ENCODE peak calls at places on chromosomes 6 and 20, in ten cellular contexts. C is T-helper 2 cell; N is AG10803; K is esophagus squamous epithelium; M is activated T-helper 1 cell treated with anti-CD3 and anti-CD28 coated beads, Interleukin-2, amount 50 U/mL, for 16 hours; T is stimulated activated CD4-positive, alpha-beta T cell treated with anti-CD3 and anti-CD28 coated beads, Interleukin-1b, Interleukin-23, amount 100 ng/mL, for 1 hour; Z is T-helper 9 cell; S is activated CD8-positive, alpha-beta memory T cell treated with anti-CD3 and anti-CD28 coated beads for 4 hours; E is stimulated activated effector memory CD8-positive, alpha-beta T cell treated with anti-CD3 and anti-CD28 coated beads, Interleukin-12 subunit alpha, Interleukin-12 subunit beta, amount 100 ng/mL, for 72 hours; X is NCI-H1092. J is an unnamed sample.

GRCh38 chr20:53387983-53388675 is 205.5 kb downstream of the ZNF217 start:
- DNase-seq in E (no peak), Z (no peak), M (no peak), X (no peak), T (no peak), C (peak), S (peak), N (no peak), K (no peak), J (no peak)

GRCh38 chr6:131213501-131213990 is 78.3 kb downstream of the AKAP7 start:
- DNase-seq in E (no peak), K (no peak), M (no peak), N (peak), C (no peak), X (no peak), T (no peak), S (no peak), Z (no peak), J (no peak)

GRCh38 chr6:112603726-112604125 is 256.6 kb downstream of the RFPL4B start:
- DNase-seq in Z (no peak), K (no peak), X (no peak), M (no peak), T (no peak), N (peak), C (no peak), S (no peak), E (no peak), J (no peak)

GRCh38 chr20:40953856-40954255 is 74.8 kb upstream of the TOP1 start:
- DNase-seq in T (no peak), Z (no peak), S (no peak), K (no peak), X (no peak), M (no peak), E (no peak), N (peak), C (no peak), J (no peak)

GRCh38 chr20:37220796-37221195 is 40.8 kb downstream of the GHRH start:
- DNase-seq in Z (no peak), S (no peak), E (no peak), C (no peak), N (peak), M (no peak), T (no peak), X (no peak), K (no peak), J (no peak)

GRCh38 chr6:116370717-116371383 is at the start of gene DSE:
- DNase-seq in C (peak), N (peak), K (no peak), E (peak), M (peak), T (peak), S (peak), Z (peak), X (no peak), J (peak)

GRCh38 chr6:139250296-139251274 is 41.2 kb downstream of the TXLNB start:
- DNase-seq in T (peak), Z (peak), S (peak), K (no peak), E (peak), M (no peak), N (peak), C (peak), X (no peak), J (peak)

GRCh38 chr6:5989141-5989723 is 17.5 kb downstream of the NRN1 start:
- DNase-seq in T (no peak), N (peak), S (no peak), X (no peak), K (no peak), E (no peak), Z (no peak), C (no peak), M (no peak), J (no peak)

GRCh38 chr6:17714879-17715860 is 8.4 kb upstream of the NUP153 start:
- DNase-seq in T (no peak), M (no peak), E (peak), C (no peak), K (no peak), N (peak), S (no peak), Z (no peak), X (no peak), J (no peak)

GRCh38 chr6:81859884-81860283 is 107.4 kb upstream of the TENT5A start:
- DNase-seq in Z (no peak), C (no peak), X (no peak), M (no peak), K (no peak), S (no peak), N (no peak), T (no peak), E (no peak), J (no peak)

GRCh38 chr20:8033447-8033846 is 13.9 kb upstream of the TMX4 start:
- DNase-seq in Z (no peak), C (no peak), N (no peak), X (no peak), K (no peak), M (no peak), E (no peak), S (no peak), T (no peak), J (no peak)

GRCh38 chr20:58482416-58482815 is 32.8 kb downstream of the APCDD1L start:
- DNase-seq in X (no peak), K (no peak), S (no peak), C (no peak), N (peak), Z (no peak), E (no peak), M (no peak), T (no peak), J (no peak)

GRCh38 chr6:3850451-3851203 is 1.5 kb downstream of the FAM50B start:
- DNase-seq in X (no peak), M (peak), T (no peak), E (peak), S (no peak), C (peak), N (no peak), Z (no peak), K (no peak), J (no peak)

J was measured in stimulated activated CD8-positive, alpha-beta memory T cell treated with anti-CD3 and anti-CD28 coated beads, Interleukin-2, amount 100 ng/mL, for 1 hour.